ENCODE peak calls at places on chromosomes 13 and 19, in six cellular contexts. L is neuronal stem cell, U is trophoblast cell, K is IMR-90, H is mesendoderm, W is H1. S is an unnamed sample.
A peak's percentile ranks its signal among the peaks of the same experiment; 100 is the strongest.

GRCh38 chr19:54674021-54674617 is 11.3 kb downstream of the LILRB4 start:
- DNase-seq in L (no peak), U (peak; percentile 66), K (no peak), H (peak; percentile 31), W (no peak), S (no peak)

GRCh38 chr19:7247160-7247559 is 47.1 kb downstream of the INSR start:
- DNase-seq in L (no peak), U (no peak), K (no peak), H (no peak), W (no peak), S (no peak)

GRCh38 chr13:30033681-30034447 is 183.4 kb upstream of the UBL3 start:
- DNase-seq in L (no peak), U (no peak), K (peak; percentile 97), H (no peak), W (no peak), S (no peak)

GRCh38 chr19:17021793-17022590 is 4.6 kb downstream of the CPAMD8 start:
- DNase-seq in L (no peak), U (peak; percentile 98), K (peak; percentile 26), H (peak; percentile 17), W (no peak), S (no peak)

GRCh38 chr19:50449236-50449899 is 16.7 kb downstream of the MYBPC2 start:
- DNase-seq in L (no peak), U (no peak), K (no peak), H (no peak), W (no peak), S (no peak)

GRCh38 chr19:50875795-50876422 is 2.7 kb downstream of the KLK2 start:
- DNase-seq in L (no peak), U (no peak), K (no peak), H (no peak), W (no peak), S (no peak)

GRCh38 chr19:33412617-33413425 is 39.3 kb downstream of the CEBPG start:
- DNase-seq in L (no peak), U (no peak), K (no peak), H (no peak), W (no peak), S (no peak)

GRCh38 chr13:83536153-83536552 is 346.1 kb downstream of the SLITRK1 start:
- DNase-seq in L (no peak), U (no peak), K (no peak), H (no peak), W (no peak), S (no peak)

GRCh38 chr13:47004022-47004421 is 107.2 kb upstream of the HTR2A start:
- DNase-seq in L (no peak), U (no peak), K (peak; percentile 10), H (peak; percentile 75), W (no peak), S (no peak)

GRCh38 chr19:49387936-49388372 is at the start of gene KASH5:
- DNase-seq in L (no peak), U (peak; percentile 96), K (peak; percentile 8), H (no peak), W (no peak), S (no peak)

GRCh38 chr13:32986552-32986951 is 29.7 kb upstream of the KL start:
- DNase-seq in L (no peak), U (no peak), K (no peak), H (peak; percentile 8), W (no peak), S (no peak)

GRCh38 chr13:100957741-100958140 is 283.1 kb upstream of the TMTC4 start:
- DNase-seq in L (no peak), U (no peak), K (no peak), H (no peak), W (no peak), S (no peak)

GRCh38 chr13:65677906-65678305 is 1552.2 kb downstream of the PCDH9 start:
- DNase-seq in L (no peak), U (no peak), K (peak; percentile 5), H (peak; percentile 47), W (no peak), S (no peak)

GRCh38 chr19:55398200-55398947 is 9.2 kb downstream of the UBE2S start:
- DNase-seq in L (no peak), U (no peak), K (no peak), H (no peak), W (no peak), S (no peak)

GRCh38 chr19:15445807-15446376 is 3.9 kb downstream of the WIZ start:
- DNase-seq in L (no peak), U (no peak), K (no peak), H (no peak), W (no peak), S (no peak)

GRCh38 chr19:871446-872265 is 12.2 kb downstream of the CFD start:
- DNase-seq in L (no peak), U (no peak), K (peak; percentile 31), H (peak; percentile 87), W (no peak), S (peak; percentile 77)

GRCh38 chr19:33048806-33049676 is 15.6 kb downstream of the RHPN2 start:
- DNase-seq in L (no peak), U (peak; percentile 88), K (peak; percentile 24), H (no peak), W (no peak), S (no peak)

GRCh38 chr19:42480335-42481095 is 37.8 kb upstream of the CXCL17 start:
- DNase-seq in L (no peak), U (peak; percentile 87), K (peak; percentile 47), H (peak; percentile 71), W (no peak), S (no peak)

GRCh38 chr19:16180611-16181010 is 4.6 kb upstream of the FAM32A start:
- DNase-seq in L (no peak), U (peak; percentile 35), K (peak; percentile 86), H (peak; percentile 93), W (no peak), S (no peak)

GRCh38 chr13:34201050-34201913 is 383.3 kb downstream of the RFC3 start:
- DNase-seq in L (no peak), U (peak; percentile 76), K (peak; percentile 61), H (no peak), W (no peak), S (no peak)

GRCh38 chr19:51407631-51408131 is 9.8 kb downstream of the SIGLEC10 start:
- DNase-seq in L (no peak), U (no peak), K (peak; percentile 17), H (peak; percentile 79), W (no peak), S (peak; percentile 74)

GRCh38 chr19:48659768-48660167 is 13.0 kb downstream of the NTN5 start:
- DNase-seq in L (no peak), U (peak; percentile 19), K (no peak), H (no peak), W (no peak), S (no peak)

GRCh38 chr13:87981416-87981815 is 310.2 kb downstream of the SLITRK5 start:
- DNase-seq in L (no peak), U (no peak), K (no peak), H (no peak), W (no peak), S (no peak)

GRCh38 chr13:37383066-37383465 is 215.5 kb downstream of the POSTN start:
- DNase-seq in L (no peak), U (peak; percentile 54), K (peak; percentile 24), H (no peak), W (no peak), S (no peak)

GRCh38 chr13:32962342-32962741 is 53.9 kb upstream of the KL start:
- DNase-seq in L (no peak), U (no peak), K (no peak), H (no peak), W (no peak), S (no peak)

GRCh38 chr19:10718205-10719196 is 622 bp downstream of the DNM2 start:
- DNase-seq in L (no peak), U (peak; percentile 33), K (peak; percentile 28), H (peak; percentile 32), W (no peak), S (no peak)

GRCh38 chr13:49441846-49442245 is 2.0 kb downstream of the CAB39L start:
- DNase-seq in L (no peak), U (no peak), K (peak; percentile 85), H (no peak), W (no peak), S (no peak)

GRCh38 chr13:100221166-100221565 is 132.3 kb downstream of the PCCA start:
- DNase-seq in L (no peak), U (no peak), K (no peak), H (no peak), W (no peak), S (no peak)

GRCh38 chr19:42658148-42658547 is 63.4 kb upstream of the CEACAM8 start:
- DNase-seq in L (no peak), U (no peak), K (peak; percentile 16), H (no peak), W (no peak), S (no peak)

GRCh38 chr13:99661791-99662190 is 160.5 kb downstream of the TM9SF2 start:
- DNase-seq in L (peak; percentile 90), U (no peak), K (no peak), H (peak; percentile 83), W (peak; percentile 75), S (peak; percentile 87)

GRCh38 chr13:37685206-37685605 is 86.6 kb upstream of the POSTN start:
- DNase-seq in L (no peak), U (no peak), K (peak; percentile 28), H (peak; percentile 16), W (no peak), S (no peak)

GRCh38 chr19:3497757-3498515 is 2.5 kb downstream of the DOHH start:
- DNase-seq in L (no peak), U (no peak), K (no peak), H (no peak), W (no peak), S (no peak)
- H2BK5ac ChIP-seq in L (no peak overlapping the region), U (no peak overlapping the region), K (no peak overlapping the region), H (no peak overlapping the region), W (no peak overlapping the region), S (no peak overlapping the region)

GRCh38 chr19:5623397-5624153 is 692 bp downstream of the SAFB start:
- DNase-seq in L (no peak), U (peak; percentile 13), K (no peak), H (no peak), W (no peak), S (no peak)
- H3K4me1 ChIP-seq in L (peaks cover 5% of the 10 kb centered on the region), U (peaks cover 14% of the 10 kb centered on the region), K (peaks cover 19% of the 10 kb centered on the region), H (peaks cover 12% of the 10 kb centered on the region), W (peaks cover 4% of the 10 kb centered on the region), S (no peaks in the 10 kb centered on the region)

DNA sequence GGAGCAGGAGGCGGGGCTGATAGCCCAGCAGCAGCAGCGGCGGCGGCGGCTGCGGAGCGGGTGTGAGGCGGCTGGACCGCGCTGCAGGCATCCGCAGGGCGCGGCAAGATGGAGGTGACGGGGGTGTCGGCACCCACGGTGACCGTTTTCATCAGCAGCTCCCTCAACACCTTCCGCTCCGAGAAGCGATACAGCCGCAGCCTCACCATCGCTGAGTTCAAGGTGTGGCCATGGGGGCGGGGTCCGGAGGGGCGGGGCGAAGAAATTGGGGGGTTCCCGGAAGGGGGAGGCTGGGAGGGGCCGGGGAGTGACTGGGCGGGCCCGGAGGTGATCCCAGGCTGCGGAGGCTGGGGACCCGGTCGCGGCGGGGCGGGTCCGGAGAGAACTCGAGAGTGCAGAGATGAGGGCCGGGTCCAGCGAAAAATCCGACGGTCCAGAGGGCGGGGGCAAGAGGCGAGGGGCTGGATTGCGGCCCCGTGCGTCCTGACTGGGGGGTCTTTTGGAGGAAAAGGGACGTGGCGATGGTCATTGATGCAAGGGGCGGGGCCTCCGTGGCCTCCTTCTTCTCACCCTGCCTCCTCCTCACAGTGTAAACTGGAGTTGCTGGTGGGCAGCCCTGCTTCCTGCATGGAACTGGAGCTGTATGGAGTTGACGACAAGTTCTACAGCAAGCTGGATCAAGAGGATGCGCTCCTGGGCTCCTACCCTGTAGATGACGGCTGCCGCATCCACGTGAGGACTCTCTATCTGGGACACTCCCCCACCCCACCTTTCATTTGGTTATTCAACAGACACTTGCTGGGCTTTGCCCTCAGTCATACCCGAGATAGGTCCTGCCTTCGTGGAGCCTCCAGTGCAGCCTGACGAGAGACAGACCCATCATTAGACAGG is at the start of gene TBCB:
- DNase-seq in L (no peak), U (no peak), K (peak; percentile 28), H (peak; percentile 61), W (no peak), S (no peak)
- H2BK5ac ChIP-seq in L (peak within 1 kb of the TSS; percentile 84), U (no peak within 1 kb of the TSS), K (peak within 1 kb of the TSS; percentile 83), H (no peak within 1 kb of the TSS), W (peak within 1 kb of the TSS; percentile 89), S (no peak within 1 kb of the TSS)

GRCh38 chr13:50523307-50523706 is 320.2 kb downstream of the DLEU7 start:
- DNase-seq in L (no peak), U (no peak), K (no peak), H (no peak), W (no peak), S (no peak)
- H3K4me1 ChIP-seq in L (peaks cover 2% of the 10 kb centered on the region), U (peaks cover 2% of the 10 kb centered on the region), K (peaks cover 19% of the 10 kb centered on the region), H (no peaks in the 10 kb centered on the region), W (no peaks in the 10 kb centered on the region), S (no peaks in the 10 kb centered on the region)

S was measured in H9.